ENCODE peak calls at places on chromosome 16, in eight cellular contexts. O, D, F, M, V, R, J and L are unnamed samples.
A peak's percentile ranks its signal among the peaks of the same experiment; 100 is the strongest.

GRCh38 chr16:12271006-12271405 is 294.5 kb downstream of the SNX29 start:
- DNase-seq in J (peak; percentile 56), M (no peak), O (no peak), F (no peak), D (no peak), V (no peak), R (no peak), L (no peak)

GRCh38 chr16:70696952-70697600 is 11.2 kb upstream of the MTSS2 start:
- DNase-seq in F (no peak), D (no peak), O (no peak), R (no peak), J (peak; percentile 67), V (no peak), M (no peak), L (no peak)

GRCh38 chr16:15509051-15509592 is 74.7 kb downstream of the BMERB1 start:
- DNase-seq in R (no peak), D (no peak), O (no peak), M (no peak), V (peak; percentile 84), J (no peak), F (no peak), L (no peak)

GRCh38 chr16:1073566-1074378 is 1.2 kb downstream of the SSTR5 start:
- DNase-seq in D (no peak), M (no peak), J (no peak), V (no peak), R (no peak), F (no peak), O (no peak), L (no peak)

GRCh38 chr16:88338111-88338510 is 44.6 kb upstream of the ZNF469 start:
- DNase-seq in J (no peak), F (no peak), D (no peak), O (no peak), V (no peak), M (no peak), R (no peak), L (no peak)

GRCh38 chr16:48335961-48336360 is 49.3 kb downstream of the SIAH1 start:
- DNase-seq in D (no peak), R (no peak), V (peak; percentile 34), J (no peak), F (no peak), O (no peak), M (no peak), L (no peak)

GRCh38 chr16:83356266-83356665 is 451.5 kb upstream of the HSBP1 start:
- DNase-seq in D (no peak), F (peak; percentile 48), V (peak; percentile 60), O (no peak), M (peak; percentile 63), J (peak; percentile 58), R (no peak), L (no peak)

GRCh38 chr16:25135239-25135878 is 23.8 kb downstream of the LCMT1 start:
- DNase-seq in J (peak; percentile 78), R (no peak), V (peak; percentile 65), D (no peak), O (no peak), F (peak; percentile 69), M (no peak), L (no peak)

GRCh38 chr16:30368122-30368791 is 2.0 kb downstream of the TBC1D10B start:
- DNase-seq in V (peak; percentile 52), F (no peak), M (no peak), R (no peak), D (no peak), J (peak; percentile 51), O (no peak), L (no peak)

GRCh38 chr16:24728891-24729242 is 584 bp upstream of the TNRC6A start:
- DNase-seq in J (peak; percentile 22), M (no peak), O (no peak), V (no peak), R (no peak), D (peak; percentile 9), F (no peak), L (no peak)